ENCODE peak calls at places on chromosomes 4 and X, in ten cellular contexts. U is DMS79 treated with DMSO at 0.1 percent for 48 hours; R is coronary artery; H is GM23338; I is NCI-H1105; X is progenitor cell of endocrine pancreas; G is prostate gland; M is effector CD8-positive, alpha-beta T cell; S is substantia nigra; A is spleen. F is an unnamed sample.

GRCh38 chr4:1660948-1661677 is 23.0 kb downstream of the FAM53A start:
- DNase-seq in U (no peak), R (no peak), H (no peak), I (no peak), X (no peak), G (no peak), M (no peak), S (no peak), A (no peak), F (no peak)

GRCh38 chr4:24174622-24175021 is 284.8 kb upstream of the PPARGC1A start:
- DNase-seq in U (no peak), R (no peak), H (no peak), I (no peak), X (no peak), G (no peak), M (no peak), S (no peak), A (no peak), F (no peak)

GRCh38 chrX:143058096-143058495 is 32.4 kb downstream of the SPANXN4 start:
- DNase-seq in U (no peak), R (no peak), H (peak), I (no peak), X (no peak), G (no peak), M (no peak), S (no peak), A (no peak), F (no peak)

GRCh38 chrX:149638860-149639259 is 7.3 kb upstream of the TMEM185A start:
- DNase-seq in U (no peak), R (no peak), H (no peak), I (no peak), X (no peak), G (no peak), M (no peak), S (no peak), A (no peak), F (no peak)

GRCh38 chrX:40167240-40168182 is 69.8 kb upstream of the BCOR start:
- DNase-seq in U (no peak), R (peak), H (peak), I (peak), X (no peak), G (no peak), M (no peak), S (no peak), A (peak), F (no peak)

GRCh38 chr4:14650127-14650526 is 352.2 kb upstream of the CPEB2 start:
- DNase-seq in U (no peak), R (no peak), H (no peak), I (no peak), X (no peak), G (no peak), M (no peak), S (no peak), A (no peak), F (no peak)

GRCh38 chrX:31590581-31591113 is 518.8 kb upstream of the FTHL17 start:
- DNase-seq in U (no peak), R (no peak), H (no peak), I (no peak), X (no peak), G (no peak), M (no peak), S (no peak), A (no peak), F (no peak)

GRCh38 chr4:86934772-86935498 is at the start of gene AFF1:
- DNase-seq in U (peak), R (peak), H (peak), I (peak), X (peak), G (peak), M (peak), S (peak), A (peak), F (no peak)

GRCh38 chr4:132227349-132228165 is 921.5 kb upstream of the PCDH10 start:
- DNase-seq in U (no peak), R (no peak), H (peak), I (no peak), X (peak), G (no peak), M (no peak), S (no peak), A (no peak), F (no peak)

GRCh38 chr4:67204441-67204840 is 340.9 kb downstream of the CENPC start:
- DNase-seq in U (no peak), R (no peak), H (no peak), I (no peak), X (no peak), G (no peak), M (no peak), S (no peak), A (no peak), F (no peak)

GRCh38 chr4:26609398-26609797 is 25.5 kb downstream of the TBC1D19 start:
- DNase-seq in U (no peak), R (no peak), H (no peak), I (no peak), X (no peak), G (no peak), M (no peak), S (no peak), A (no peak), F (no peak)

GRCh38 chrX:103628386-103629290 is at the start of gene TCEAL1:
- DNase-seq in U (peak), R (peak), H (peak), I (peak), X (peak), G (peak), M (peak), S (peak), A (peak), F (no peak)

GRCh38 chrX:148416931-148417330 is 83.5 kb upstream of the AFF2 start:
- DNase-seq in U (no peak), R (no peak), H (no peak), I (no peak), X (no peak), G (no peak), M (no peak), S (no peak), A (no peak), F (no peak)

GRCh38 chrX:10197597-10198210 is 40.9 kb downstream of the CLCN4 start:
- DNase-seq in U (no peak), R (no peak), H (peak), I (no peak), X (no peak), G (no peak), M (no peak), S (no peak), A (no peak), F (no peak)

GRCh38 chr4:23680616-23681518 is 209.0 kb downstream of the PPARGC1A start:
- DNase-seq in U (no peak), R (no peak), H (no peak), I (no peak), X (no peak), G (no peak), M (no peak), S (no peak), A (no peak), F (no peak)

GRCh38 chrX:150366951-150367545 is 3.9 kb downstream of the MAMLD1 start:
- DNase-seq in U (no peak), R (peak), H (no peak), I (no peak), X (no peak), G (no peak), M (no peak), S (no peak), A (no peak), F (no peak)

GRCh38 chrX:94454159-94454558 is 780.2 kb downstream of the FAM133A start:
- DNase-seq in U (no peak), R (no peak), H (peak), I (no peak), X (no peak), G (no peak), M (no peak), S (no peak), A (no peak), F (no peak)

GRCh38 chrX:2243913-2244460 is 256.8 kb downstream of the DHRSX start:
- DNase-seq in U (no peak), R (no peak), H (no peak), I (no peak), X (no peak), G (no peak), M (no peak), S (no peak), A (no peak), F (no peak)

GRCh38 chrX:2967998-2968909 is 38.1 kb upstream of the ARSH start:
- DNase-seq in U (peak), R (no peak), H (peak), I (no peak), X (no peak), G (peak), M (no peak), S (peak), A (no peak), F (no peak)

GRCh38 chr4:93912146-93912545 is 83.6 kb downstream of the ATOH1 start:
- DNase-seq in U (no peak), R (no peak), H (no peak), I (no peak), X (no peak), G (no peak), M (no peak), S (no peak), A (no peak), F (no peak)

GRCh38 chrX:85619962-85620361 is 240.5 kb upstream of the POF1B start:
- DNase-seq in U (no peak), R (no peak), H (peak), I (no peak), X (no peak), G (no peak), M (no peak), S (no peak), A (no peak), F (no peak)

GRCh38 chr4:8388471-8388870 is 52.1 kb downstream of the ACOX3 start:
- DNase-seq in U (no peak), R (no peak), H (no peak), I (no peak), X (no peak), G (no peak), M (no peak), S (no peak), A (no peak), F (no peak)

GRCh38 chr4:140363051-140363450 is 10.4 kb upstream of the SCOC start:
- DNase-seq in U (no peak), R (no peak), H (no peak), I (no peak), X (no peak), G (no peak), M (no peak), S (no peak), A (no peak), F (no peak)

GRCh38 chr4:78650106-78651021 is 98.8 kb downstream of the ANXA3 start:
- DNase-seq in U (no peak), R (no peak), H (no peak), I (no peak), X (no peak), G (peak), M (no peak), S (no peak), A (no peak), F (peak)

GRCh38 chr4:17030543-17030942 is 132.1 kb upstream of the LDB2 start:
- DNase-seq in U (no peak), R (no peak), H (no peak), I (no peak), X (no peak), G (no peak), M (no peak), S (no peak), A (no peak), F (peak)

F was measured in epithelial cell of prostate.